ENCODE peak calls at places on chromosomes 11 and 22, in four cellular contexts. N, O, G and H are unnamed samples.

GRCh38 chr22:48492371-48493320 is 1335.0 kb downstream of the BRD1 start:
- DNase-seq in N (no peak), O (peak; percentile 67), G (peak; percentile 73), H (peak; percentile 65)

GRCh38 chr22:31876156-31877035 is 67.9 kb upstream of the YWHAH start:
- DNase-seq in N (no peak), O (no peak), G (no peak), H (no peak)

GRCh38 chr22:16915711-16916110 is 90.5 kb upstream of the XKR3 start:
- DNase-seq in N (no peak), O (no peak), G (no peak), H (no peak)

GRCh38 chr11:27031754-27032153 is 8.9 kb upstream of the BBOX1 start:
- DNase-seq in N (no peak), O (no peak), G (no peak), H (no peak)

GRCh38 chr11:132423266-132423665 is 1052.9 kb downstream of the NTM start:
- DNase-seq in N (no peak), O (peak; percentile 15), G (no peak), H (no peak)

GRCh38 chr22:35561796-35562526 is 21.3 kb downstream of the RASD2 start:
- DNase-seq in N (peak; percentile 33), O (no peak), G (peak; percentile 91), H (no peak)

GRCh38 chr11:69659591-69659990 is 15.6 kb downstream of the LTO1 start:
- DNase-seq in N (no peak), O (no peak), G (no peak), H (no peak)

GRCh38 chr11:34840736-34841386 is 75.3 kb downstream of the APIP start:
- DNase-seq in N (no peak), O (peak; percentile 56), G (peak; percentile 15), H (no peak)

GRCh38 chr22:22479999-22480532 is 28.5 kb downstream of the ZNF280B start:
- DNase-seq in N (no peak), O (no peak), G (peak; percentile 18), H (no peak)